ENCODE peak calls at places on chromosomes 1 and 21, in eight cellular contexts. N, D, A, U, L, S, H and K are unnamed samples.

GRCh38 chr1:56676571-56677035 is 31.5 kb downstream of the PRKAA2 start:
- DNase-seq in H (no peak), L (no peak), N (peak; percentile 65), D (peak; percentile 88), S (no peak), U (no peak), A (peak; percentile 7), K (no peak)

GRCh38 chr1:230130172-230130944 is 63.3 kb downstream of the GALNT2 start:
- DNase-seq in A (no peak), U (no peak), N (no peak), D (no peak), L (no peak), S (no peak), H (no peak), K (no peak)

GRCh38 chr1:54339126-54339525 is 67.1 kb downstream of the SSBP3 start:
- DNase-seq in N (peak; percentile 38), L (no peak), U (no peak), D (no peak), A (no peak), S (no peak), H (no peak), K (no peak)

GRCh38 chr1:221667504-221667903 is 74.4 kb downstream of the DUSP10 start:
- DNase-seq in D (peak; percentile 52), N (peak; percentile 68), L (no peak), U (no peak), S (no peak), A (no peak), H (no peak), K (no peak)

GRCh38 chr1:6547301-6547700 is 7.0 kb downstream of the NOL9 start:
- DNase-seq in S (no peak), A (no peak), L (no peak), U (no peak), H (no peak), D (peak; percentile 42), N (no peak), K (no peak)

GRCh38 chr1:54273092-54273836 is 73.3 kb downstream of the MRPL37 start:
- DNase-seq in N (peak; percentile 90), S (peak; percentile 59), A (no peak), U (peak; percentile 96), L (peak; percentile 56), H (peak; percentile 84), D (peak; percentile 91), K (peak; percentile 90)

GRCh38 chr1:155131846-155132245 is 3.8 kb upstream of the SLC50A1 start:
- DNase-seq in D (no peak), A (no peak), N (no peak), H (no peak), L (no peak), S (no peak), U (no peak), K (no peak)

GRCh38 chr1:205249651-205250050 is 21.9 kb downstream of the TMCC2 start:
- DNase-seq in N (no peak), S (no peak), D (no peak), U (no peak), A (no peak), L (no peak), H (no peak), K (no peak)

GRCh38 chr1:200029035-200029623 is 1.6 kb downstream of the NR5A2 start:
- DNase-seq in A (peak; percentile 67), D (no peak), U (peak; percentile 88), N (no peak), H (no peak), L (no peak), S (no peak), K (peak; percentile 69)

GRCh38 chr1:214392246-214392645 is 111.3 kb downstream of the SMYD2 start:
- DNase-seq in N (no peak), U (no peak), H (no peak), S (no peak), A (no peak), L (no peak), D (no peak), K (no peak)

GRCh38 chr1:245999697-246000637 is 507.1 kb downstream of the SMYD3 start:
- DNase-seq in A (no peak), N (no peak), L (no peak), U (peak; percentile 11), D (no peak), H (no peak), S (no peak), K (no peak)
- TF ChIP-seq CTCF in A (no peak), N (no peak), L (no peak), U (peak; percentile 22), D (no peak), H (no peak), S (no peak), K (no peak)

GRCh38 chr1:247287460-247287859 is 31.6 kb downstream of the VN1R5 start:
- DNase-seq in L (no peak), N (no peak), D (no peak), U (no peak), A (no peak), S (no peak), H (no peak), K (no peak)
- TF ChIP-seq CTCF in L (no peak), N (no peak), D (no peak), U (peak; percentile 58), A (no peak), S (no peak), H (no peak), K (no peak)

DNA sequence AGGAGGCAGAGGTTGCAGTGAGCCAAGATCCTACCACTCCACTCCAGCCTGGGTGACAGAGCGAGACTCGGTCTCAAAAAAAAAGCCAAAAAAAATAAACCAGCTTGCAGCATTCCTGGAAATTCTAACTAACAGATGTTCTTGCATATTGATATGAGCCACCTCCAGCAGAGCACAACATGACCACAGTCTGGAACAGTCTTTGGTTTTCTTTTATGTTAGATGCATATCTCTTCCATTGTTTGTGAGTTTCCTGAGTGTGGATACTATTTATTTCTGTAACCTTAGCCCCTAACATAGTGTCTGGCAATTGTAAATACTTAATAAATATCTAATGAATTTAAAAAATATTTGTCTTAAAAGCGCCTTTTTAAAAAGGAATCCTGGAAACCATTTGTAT is 24.0 kb downstream of the IFNAR1 start:
- DNase-seq in A (no peak), L (no peak), D (peak; percentile 21), S (no peak), U (no peak), N (no peak), H (no peak), K (no peak)
- TF ChIP-seq CTCF in A (no peak), L (no peak), D (no peak), S (no peak), U (no peak), N (no peak), H (no peak), K (no peak)

GRCh38 chr1:13807213-13807612 is 107.2 kb downstream of the PRDM2 start:
- DNase-seq in D (no peak), S (peak; percentile 43), A (peak; percentile 4), H (no peak), L (no peak), N (no peak), U (peak; percentile 77), K (no peak)
- TF ChIP-seq CTCF in D (peak; percentile 62), S (peak; percentile 54), A (no peak), H (no peak), L (no peak), N (peak; percentile 29), U (peak; percentile 94), K (peak; percentile 24)

GRCh38 chr1:174768949-174769348 is 230.8 kb upstream of the CACYBP start:
- DNase-seq in L (no peak), A (no peak), N (no peak), U (peak; percentile 61), H (no peak), S (no peak), D (no peak), K (no peak)
- TF ChIP-seq CTCF in L (no peak), A (no peak), N (no peak), U (no peak), H (no peak), S (no peak), D (no peak), K (no peak)

DNA sequence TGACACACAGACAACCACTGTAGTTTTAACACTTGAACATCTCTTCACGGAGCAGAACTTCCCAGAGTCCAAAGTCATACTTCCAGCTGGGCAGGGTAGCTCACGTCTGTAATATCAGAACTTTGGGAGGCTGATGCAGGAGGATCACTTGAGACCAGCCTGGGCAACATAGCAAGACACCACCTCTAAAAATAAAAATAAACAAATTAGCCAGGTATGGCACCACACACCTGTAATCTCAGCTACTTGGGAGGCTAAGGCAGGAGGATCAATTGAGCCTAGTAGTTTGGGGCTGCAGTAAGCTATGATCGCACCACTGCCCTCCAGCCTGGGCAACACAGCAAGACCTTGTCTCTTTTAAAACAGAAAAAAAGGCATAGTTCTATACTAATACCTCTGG is 24.3 kb upstream of the EFHD2 start:
- DNase-seq in N (no peak), D (no peak), L (no peak), A (no peak), S (no peak), H (no peak), U (no peak), K (no peak)
- TF ChIP-seq CTCF in N (no peak), D (no peak), L (no peak), A (no peak), S (no peak), H (no peak), U (no peak), K (no peak)

DNA sequence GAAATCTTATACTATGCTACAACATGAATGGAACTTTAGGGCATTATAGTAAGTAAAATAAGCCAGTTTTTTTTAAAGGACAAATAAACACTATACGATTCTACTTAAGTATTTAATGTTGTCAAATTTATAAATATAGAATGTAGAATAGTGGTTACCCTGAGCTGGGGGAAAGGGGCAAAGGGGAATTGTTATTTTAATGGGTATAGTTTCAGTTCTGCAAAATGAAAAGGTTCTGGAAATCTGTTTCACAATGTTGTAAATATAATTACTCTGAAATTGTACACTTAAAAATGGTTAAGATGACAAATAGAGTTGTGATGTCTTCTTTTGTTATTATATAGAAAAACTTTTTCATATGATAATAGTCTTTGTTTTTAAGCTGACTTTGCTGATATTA is 366.3 kb downstream of the MRPL39 start:
- DNase-seq in N (no peak), D (no peak), A (no peak), H (no peak), L (no peak), U (no peak), S (no peak), K (no peak)
- TF ChIP-seq CTCF in N (no peak), D (no peak), A (no peak), H (no peak), L (no peak), U (no peak), S (no peak), K (no peak)